ENCODE peak calls at places on chromosome 1, in nine cellular contexts. One of them, this sample, is unnamed.

GRCh38 chr1:244319283-244320132 is 132.2 kb downstream of the ADSS2 start:
- DNase-seq in A549: no peak
- DNase-seq in AG09319: no peak
- DNase-seq in stomach: no peak
- DNase-seq in neural progenitor cell: no peak
- DNase-seq in cardiac muscle cell: peak
- DNase-seq in PC-3: peak
- DNase-seq in tibial nerve: no peak
- DNase-seq in fibroblast of lung: peak
- DNase-seq in this sample: peak

GRCh38 chr1:66431999-66432398 is 102.0 kb upstream of the SGIP1 start:
- DNase-seq in neural progenitor cell: no peak
- DNase-seq in A549: no peak
- DNase-seq in cardiac muscle cell: no peak
- DNase-seq in fibroblast of lung: no peak
- DNase-seq in AG09319: no peak
- DNase-seq in PC-3: no peak
- DNase-seq in stomach: no peak
- DNase-seq in tibial nerve: no peak
- DNase-seq in this sample: no peak

GRCh38 chr1:40703316-40703715 is 11.8 kb downstream of the NFYC start:
- DNase-seq in cardiac muscle cell: peak
- DNase-seq in neural progenitor cell: no peak
- DNase-seq in AG09319: no peak
- DNase-seq in PC-3: peak
- DNase-seq in stomach: no peak
- DNase-seq in fibroblast of lung: peak
- DNase-seq in A549: no peak
- DNase-seq in tibial nerve: no peak
- DNase-seq in this sample: no peak

GRCh38 chr1:16252912-16253311 is 15.9 kb upstream of the CPLANE2 start:
- DNase-seq in A549: no peak
- DNase-seq in fibroblast of lung: no peak
- DNase-seq in AG09319: no peak
- DNase-seq in tibial nerve: no peak
- DNase-seq in neural progenitor cell: no peak
- DNase-seq in stomach: no peak
- DNase-seq in cardiac muscle cell: no peak
- DNase-seq in PC-3: peak
- DNase-seq in this sample: no peak

GRCh38 chr1:52567943-52568342 is 15.1 kb upstream of the TUT4 start:
- DNase-seq in cardiac muscle cell: peak
- DNase-seq in A549: no peak
- DNase-seq in tibial nerve: no peak
- DNase-seq in PC-3: no peak
- DNase-seq in fibroblast of lung: peak
- DNase-seq in stomach: no peak
- DNase-seq in AG09319: no peak
- DNase-seq in neural progenitor cell: no peak
- DNase-seq in this sample: no peak

GRCh38 chr1:156726549-156727226 is 1.6 kb upstream of the METTL25B start:
- DNase-seq in cardiac muscle cell: peak
- DNase-seq in A549: peak
- DNase-seq in tibial nerve: no peak
- DNase-seq in fibroblast of lung: peak
- DNase-seq in stomach: peak
- DNase-seq in PC-3: peak
- DNase-seq in AG09319: no peak
- DNase-seq in neural progenitor cell: peak
- DNase-seq in this sample: peak

GRCh38 chr1:5744342-5744741 is 247.9 kb downstream of the NPHP4 start:
- DNase-seq in tibial nerve: peak
- DNase-seq in neural progenitor cell: peak
- DNase-seq in fibroblast of lung: no peak
- DNase-seq in A549: no peak
- DNase-seq in stomach: no peak
- DNase-seq in AG09319: no peak
- DNase-seq in PC-3: no peak
- DNase-seq in cardiac muscle cell: no peak
- DNase-seq in this sample: no peak

GRCh38 chr1:53913352-53914043 is 19.5 kb downstream of the DIO1 start:
- DNase-seq in A549: no peak
- DNase-seq in neural progenitor cell: peak
- DNase-seq in AG09319: no peak
- DNase-seq in tibial nerve: no peak
- DNase-seq in cardiac muscle cell: no peak
- DNase-seq in PC-3: no peak
- DNase-seq in fibroblast of lung: no peak
- DNase-seq in stomach: no peak
- DNase-seq in this sample: no peak

GRCh38 chr1:245874942-245875580 is 632.0 kb downstream of the SMYD3 start:
- DNase-seq in cardiac muscle cell: peak
- DNase-seq in tibial nerve: peak
- DNase-seq in AG09319: peak
- DNase-seq in PC-3: no peak
- DNase-seq in stomach: peak
- DNase-seq in A549: no peak
- DNase-seq in fibroblast of lung: peak
- DNase-seq in neural progenitor cell: no peak
- DNase-seq in this sample: no peak

GRCh38 chr1:160256396-160257046 is 5.8 kb downstream of the DCAF8 start:
- DNase-seq in fibroblast of lung: peak
- DNase-seq in stomach: no peak
- DNase-seq in PC-3: peak
- DNase-seq in AG09319: no peak
- DNase-seq in tibial nerve: no peak
- DNase-seq in cardiac muscle cell: peak
- DNase-seq in neural progenitor cell: no peak
- DNase-seq in A549: no peak
- DNase-seq in this sample: no peak

GRCh38 chr1:17498214-17498613 is 41.3 kb upstream of the ARHGEF10L start:
- DNase-seq in tibial nerve: no peak
- DNase-seq in cardiac muscle cell: no peak
- DNase-seq in AG09319: no peak
- DNase-seq in A549: no peak
- DNase-seq in fibroblast of lung: no peak
- DNase-seq in stomach: no peak
- DNase-seq in neural progenitor cell: no peak
- DNase-seq in PC-3: no peak
- DNase-seq in this sample: no peak

GRCh38 chr1:110390096-110390495 is 730 bp downstream of the SLC16A4 start:
- DNase-seq in stomach: no peak
- DNase-seq in neural progenitor cell: peak
- DNase-seq in AG09319: peak
- DNase-seq in PC-3: no peak
- DNase-seq in cardiac muscle cell: peak
- DNase-seq in fibroblast of lung: peak
- DNase-seq in tibial nerve: peak
- DNase-seq in A549: peak
- DNase-seq in this sample: no peak

DNA sequence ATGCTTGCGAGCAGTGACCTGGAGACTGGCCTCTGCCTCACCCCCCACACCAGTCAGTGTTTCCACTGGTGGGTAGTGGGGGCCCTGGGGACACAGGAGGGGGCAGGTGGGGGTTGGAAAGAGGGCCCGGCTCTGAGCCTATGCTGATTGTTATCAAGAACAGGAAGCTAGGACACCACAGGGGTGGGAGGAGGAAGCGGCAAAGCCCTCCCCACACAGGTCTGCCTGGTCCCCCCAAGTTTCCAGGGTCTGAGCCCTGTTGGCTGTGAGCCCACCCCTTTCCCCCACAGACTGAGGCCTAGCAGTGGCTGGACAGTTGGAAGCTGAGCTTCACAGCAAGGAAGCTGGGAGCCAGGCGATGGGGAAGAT is 1.6 kb upstream of the PTPN7 start:
- DNase-seq in A549: no peak
- DNase-seq in cardiac muscle cell: no peak
- DNase-seq in PC-3: no peak
- DNase-seq in neural progenitor cell: no peak
- DNase-seq in stomach: no peak
- DNase-seq in tibial nerve: no peak
- DNase-seq in fibroblast of lung: no peak
- DNase-seq in AG09319: no peak
- DNase-seq in this sample: peak
- TF ChIP-seq CTCF in A549: no peak
- TF ChIP-seq CTCF in cardiac muscle cell: no peak
- TF ChIP-seq CTCF in PC-3: no peak
- TF ChIP-seq CTCF in neural progenitor cell: no peak
- TF ChIP-seq CTCF in stomach: no peak
- TF ChIP-seq CTCF in tibial nerve: no peak
- TF ChIP-seq CTCF in fibroblast of lung: no peak
- TF ChIP-seq CTCF in AG09319: no peak
- TF ChIP-seq CTCF in this sample: no peak

DNA sequence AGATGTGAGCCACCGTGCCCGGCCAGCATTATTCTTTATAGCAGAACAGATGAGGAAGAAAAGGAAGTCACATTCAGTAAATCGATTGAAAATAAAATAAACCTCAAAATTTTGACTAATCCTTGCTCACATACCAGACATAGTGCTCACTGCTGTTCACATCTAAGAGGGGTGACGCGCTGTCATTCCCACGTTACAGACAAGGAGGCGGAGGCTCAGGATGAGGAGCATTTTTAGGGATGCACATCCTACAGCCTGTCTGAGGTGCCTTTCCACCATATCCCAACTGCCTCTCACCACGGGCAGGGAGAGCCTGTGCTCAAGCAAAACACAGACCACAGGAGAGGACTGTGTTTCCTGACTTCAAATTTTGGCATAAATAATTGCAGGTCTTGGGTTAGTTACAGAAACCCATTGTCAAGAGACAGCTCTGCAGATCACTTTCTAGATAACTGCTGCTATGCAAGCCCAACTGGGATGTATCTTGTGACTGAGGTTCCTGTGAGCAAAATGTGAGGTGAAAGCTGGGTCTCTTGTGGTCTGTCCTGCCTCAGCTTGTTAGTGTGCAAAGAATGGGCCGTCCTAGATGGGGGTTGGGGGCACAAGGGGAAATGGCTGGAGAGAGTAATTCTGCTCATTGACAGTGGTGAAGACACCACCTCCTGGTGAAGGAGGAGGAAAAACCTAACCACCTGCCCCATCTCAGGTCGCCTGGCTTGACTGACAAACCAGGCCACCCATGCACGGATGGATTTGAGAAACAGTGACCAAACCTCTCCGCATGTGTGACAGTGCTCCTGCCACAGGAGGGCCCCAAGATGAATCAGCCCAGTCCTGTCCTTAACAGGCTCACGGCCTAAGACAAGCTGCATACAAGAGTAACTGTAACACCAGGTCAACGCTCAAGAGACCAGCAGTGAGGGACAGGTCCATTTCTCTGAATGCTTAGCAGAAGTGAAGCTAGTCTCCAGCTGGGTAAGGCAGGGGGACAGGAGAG is 8.2 kb downstream of the TNN start:
- DNase-seq in cardiac muscle cell: no peak
- DNase-seq in PC-3: peak
- DNase-seq in stomach: no peak
- DNase-seq in fibroblast of lung: peak
- DNase-seq in tibial nerve: no peak
- DNase-seq in A549: no peak
- DNase-seq in AG09319: no peak
- DNase-seq in neural progenitor cell: no peak
- DNase-seq in this sample: no peak
- TF ChIP-seq CTCF in cardiac muscle cell: no peak
- TF ChIP-seq CTCF in PC-3: no peak
- TF ChIP-seq CTCF in stomach: no peak
- TF ChIP-seq CTCF in fibroblast of lung: no peak
- TF ChIP-seq CTCF in tibial nerve: no peak
- TF ChIP-seq CTCF in A549: no peak
- TF ChIP-seq CTCF in AG09319: no peak
- TF ChIP-seq CTCF in neural progenitor cell: no peak
- TF ChIP-seq CTCF in this sample: no peak

GRCh38 chr1:205926213-205926612 is 17.0 kb downstream of the SLC26A9 start:
- DNase-seq in stomach: peak
- DNase-seq in fibroblast of lung: no peak
- DNase-seq in AG09319: no peak
- DNase-seq in tibial nerve: no peak
- DNase-seq in PC-3: no peak
- DNase-seq in A549: no peak
- DNase-seq in cardiac muscle cell: no peak
- DNase-seq in neural progenitor cell: no peak
- DNase-seq in this sample: no peak

GRCh38 chr1:205926636-205927035 is 16.6 kb downstream of the SLC26A9 start:
- DNase-seq in A549: no peak
- DNase-seq in neural progenitor cell: no peak
- DNase-seq in tibial nerve: no peak
- DNase-seq in AG09319: no peak
- DNase-seq in fibroblast of lung: no peak
- DNase-seq in PC-3: no peak
- DNase-seq in stomach: peak
- DNase-seq in cardiac muscle cell: no peak
- DNase-seq in this sample: no peak

GRCh38 chr1:205927676-205928075 is 15.6 kb downstream of the SLC26A9 start:
- DNase-seq in fibroblast of lung: no peak
- DNase-seq in cardiac muscle cell: no peak
- DNase-seq in neural progenitor cell: no peak
- DNase-seq in stomach: no peak
- DNase-seq in AG09319: no peak
- DNase-seq in A549: no peak
- DNase-seq in tibial nerve: no peak
- DNase-seq in PC-3: no peak
- DNase-seq in this sample: no peak

GRCh38 chr1:205928256-205928655 is 15.0 kb downstream of the SLC26A9 start:
- DNase-seq in PC-3: no peak
- DNase-seq in stomach: no peak
- DNase-seq in fibroblast of lung: no peak
- DNase-seq in A549: no peak
- DNase-seq in neural progenitor cell: no peak
- DNase-seq in AG09319: no peak
- DNase-seq in tibial nerve: no peak
- DNase-seq in cardiac muscle cell: no peak
- DNase-seq in this sample: no peak

GRCh38 chr1:205927247-205927646 is 16.0 kb downstream of the SLC26A9 start:
- DNase-seq in PC-3: no peak
- DNase-seq in neural progenitor cell: no peak
- DNase-seq in fibroblast of lung: no peak
- DNase-seq in cardiac muscle cell: no peak
- DNase-seq in stomach: no peak
- DNase-seq in AG09319: no peak
- DNase-seq in A549: no peak
- DNase-seq in tibial nerve: no peak
- DNase-seq in this sample: no peak
- TF ChIP-seq CTCF in PC-3: no peak
- TF ChIP-seq CTCF in neural progenitor cell: no peak
- TF ChIP-seq CTCF in fibroblast of lung: no peak
- TF ChIP-seq CTCF in cardiac muscle cell: no peak
- TF ChIP-seq CTCF in stomach: no peak
- TF ChIP-seq CTCF in AG09319: no peak
- TF ChIP-seq CTCF in A549: no peak
- TF ChIP-seq CTCF in tibial nerve: no peak
- TF ChIP-seq CTCF in this sample: no peak

GRCh38 chr1:175317309-175317708 is 124.7 kb upstream of the KIAA0040 start:
- DNase-seq in tibial nerve: no peak
- DNase-seq in fibroblast of lung: no peak
- DNase-seq in PC-3: peak
- DNase-seq in cardiac muscle cell: peak
- DNase-seq in neural progenitor cell: peak
- DNase-seq in AG09319: no peak
- DNase-seq in A549: no peak
- DNase-seq in stomach: no peak
- DNase-seq in this sample: no peak
- TF ChIP-seq CTCF in tibial nerve: no peak
- TF ChIP-seq CTCF in fibroblast of lung: peak
- TF ChIP-seq CTCF in PC-3: peak
- TF ChIP-seq CTCF in cardiac muscle cell: peak
- TF ChIP-seq CTCF in neural progenitor cell: peak
- TF ChIP-seq CTCF in AG09319: peak
- TF ChIP-seq CTCF in A549: peak
- TF ChIP-seq CTCF in stomach: no peak
- TF ChIP-seq CTCF in this sample: peak

GRCh38 chr1:203480084-203480483 is 4.5 kb downstream of the PRELP start:
- DNase-seq in fibroblast of lung: peak
- DNase-seq in AG09319: peak
- DNase-seq in tibial nerve: no peak
- DNase-seq in A549: no peak
- DNase-seq in cardiac muscle cell: peak
- DNase-seq in stomach: no peak
- DNase-seq in PC-3: no peak
- DNase-seq in neural progenitor cell: no peak
- DNase-seq in this sample: no peak
- TF ChIP-seq CTCF in fibroblast of lung: peak
- TF ChIP-seq CTCF in AG09319: no peak
- TF ChIP-seq CTCF in tibial nerve: peak
- TF ChIP-seq CTCF in A549: no peak
- TF ChIP-seq CTCF in cardiac muscle cell: peak
- TF ChIP-seq CTCF in stomach: no peak
- TF ChIP-seq CTCF in PC-3: no peak
- TF ChIP-seq CTCF in neural progenitor cell: no peak
- TF ChIP-seq CTCF in this sample: no peak

This sample was measured in GM20000.